ENCODE peak calls at places on chromosome 4, in six cellular contexts. V, J, O, U, A and H are unnamed samples.

GRCh38 chr4:100311181-100311580 is 120.9 kb upstream of the DDIT4L start:
- DNase-seq in V (no peak), J (no peak), O (no peak), U (no peak), A (no peak), H (no peak)

GRCh38 chr4:150049682-150050081 is 28.6 kb upstream of the DCLK2 start:
- DNase-seq in V (no peak), J (no peak), O (no peak), U (no peak), A (no peak), H (no peak)

GRCh38 chr4:75004755-75005668 is 72.1 kb downstream of the PARM1 start:
- DNase-seq in V (no peak), J (no peak), O (no peak), U (no peak), A (no peak), H (peak)

GRCh38 chr4:105923507-105924238 is 28.4 kb downstream of the NPNT start:
- DNase-seq in V (peak), J (no peak), O (no peak), U (no peak), A (no peak), H (peak)

GRCh38 chr4:122759639-122760310 is 27.3 kb downstream of the BBS12 start:
- DNase-seq in V (peak), J (no peak), O (no peak), U (no peak), A (no peak), H (no peak)

GRCh38 chr4:123035239-123035638 is 112.8 kb upstream of the NUDT6 start:
- DNase-seq in V (no peak), J (no peak), O (no peak), U (no peak), A (no peak), H (no peak)

GRCh38 chr4:48481581-48481980 is 1.6 kb upstream of the SLC10A4 start:
- DNase-seq in V (no peak), J (no peak), O (no peak), U (no peak), A (no peak), H (no peak)

GRCh38 chr4:16199132-16199531 is 27.1 kb downstream of the TAPT1 start:
- DNase-seq in V (peak), J (no peak), O (no peak), U (peak), A (no peak), H (no peak)

GRCh38 chr4:155402941-155403340 is 26.2 kb upstream of the MAP9 start:
- DNase-seq in V (peak), J (no peak), O (no peak), U (no peak), A (no peak), H (no peak)

GRCh38 chr4:6733358-6734164 is 17.6 kb downstream of the BLOC1S4 start:
- DNase-seq in V (no peak), J (no peak), O (peak), U (no peak), A (no peak), H (no peak)
- H3K4me3 ChIP-seq in V (no peak), J (no peak), O (no peak), U (no peak), A (no peak), H (no peak)

DNA sequence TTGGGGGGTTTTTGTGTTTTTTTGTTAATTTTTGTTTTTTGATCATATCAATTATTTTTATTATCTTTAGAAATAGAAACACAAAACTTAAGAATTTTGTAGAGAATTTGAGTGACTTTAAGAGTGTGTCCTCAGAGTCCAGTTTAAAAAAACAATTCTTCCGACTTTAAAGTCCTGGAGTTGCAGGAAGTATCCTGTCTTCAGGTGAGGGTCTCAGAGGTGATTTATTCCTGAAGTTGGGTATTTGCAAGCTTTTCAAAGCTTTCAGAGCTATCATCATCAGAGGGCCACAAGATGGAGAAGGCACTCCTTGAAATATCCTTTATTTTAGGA is 23.0 kb downstream of the TLR10 start:
- DNase-seq in V (no peak), J (no peak), O (no peak), U (no peak), A (no peak), H (no peak)
- H3K4me3 ChIP-seq in V (no peak), J (no peak), O (no peak), U (no peak), A (no peak), H (no peak)

GRCh38 chr4:140049924-140050681 is 103.9 kb downstream of the MAML3 start:
- DNase-seq in V (peak), J (no peak), O (no peak), U (peak), A (no peak), H (no peak)
- H3K4me3 ChIP-seq in V (no peak), J (no peak), O (peak), U (no peak), A (peak), H (no peak)

DNA sequence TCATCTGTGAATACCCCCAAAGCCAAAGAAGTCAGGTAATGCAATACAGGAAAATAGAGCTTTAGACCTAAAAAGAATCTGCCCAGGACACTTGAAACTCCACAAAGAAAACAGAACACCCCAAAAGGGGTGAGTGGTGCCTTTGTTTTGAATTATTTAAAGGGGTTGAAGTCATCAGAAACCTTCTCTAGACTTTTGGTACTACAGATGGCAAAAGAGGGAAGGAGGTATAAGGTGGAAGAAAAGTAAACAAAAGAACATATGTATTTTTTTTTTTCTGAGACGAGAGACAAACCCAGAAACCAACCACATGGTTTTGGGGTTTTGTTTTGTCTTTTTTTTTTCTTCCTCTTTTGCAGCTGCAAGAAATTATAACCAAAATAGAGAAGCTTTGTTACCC is 1477.8 kb downstream of the C4orf33 start:
- DNase-seq in V (no peak), J (no peak), O (no peak), U (no peak), A (no peak), H (no peak)
- H3K4me3 ChIP-seq in V (no peak), J (no peak), O (no peak), U (no peak), A (no peak), H (no peak)

GRCh38 chr4:77074961-77075855 is 581 bp downstream of the CCNI start:
- DNase-seq in V (peak), J (peak), O (peak), U (peak), A (peak), H (no peak)
- H3K4me3 ChIP-seq in V (peak), J (peak), O (peak), U (peak), A (peak), H (peak)

DNA sequence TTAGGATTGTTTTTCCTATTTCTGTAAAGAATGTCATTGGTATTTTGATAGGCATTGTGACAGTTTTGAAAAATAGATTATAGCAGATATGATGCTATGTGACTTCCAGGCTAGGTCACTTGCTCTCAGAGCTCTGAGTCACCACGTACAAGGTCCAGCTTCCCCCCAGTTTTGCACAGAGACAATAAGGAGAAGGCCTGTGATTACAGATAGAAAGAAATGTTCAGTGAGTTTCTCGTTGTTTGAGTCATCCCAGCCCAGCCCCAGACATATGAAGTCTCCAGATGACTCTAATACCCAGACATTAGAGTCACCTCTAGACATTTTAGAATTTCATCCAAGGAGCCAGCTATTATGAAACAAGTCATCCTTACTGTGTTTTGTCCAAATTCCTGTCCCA is 57.2 kb downstream of the MFAP3L start:
- DNase-seq in V (no peak), J (no peak), O (no peak), U (peak), A (no peak), H (peak)
- H3K4me3 ChIP-seq in V (no peak), J (no peak), O (no peak), U (no peak), A (no peak), H (no peak)

GRCh38 chr4:5266991-5267390 is 215.7 kb downstream of the STK32B start:
- DNase-seq in V (no peak), J (no peak), O (no peak), U (peak), A (no peak), H (no peak)
- H3K4me3 ChIP-seq in V (no peak), J (no peak), O (no peak), U (no peak), A (no peak), H (no peak)

GRCh38 chr4:184826315-184827266 is 823 bp upstream of the ACSL1 start:
- DNase-seq in V (peak), J (peak), O (no peak), U (no peak), A (no peak), H (no peak)
- H3K4me3 ChIP-seq in V (peak), J (peak), O (peak), U (peak), A (peak), H (peak)